ENCODE peak calls at places on chromosomes 1 and 21, in six cellular contexts. X, J, H, I, M and Y are unnamed samples.
A peak's percentile ranks its signal among the peaks of the same experiment; 100 is the strongest.

GRCh38 chr1:191993549-191993948 is 164.7 kb upstream of the RGS18 start:
- DNase-seq in J (no peak), M (no peak), X (no peak), H (peak; percentile 61), I (no peak), Y (peak; percentile 12)

GRCh38 chr1:36824390-36824861 is 209.9 kb downstream of the GRIK3 start:
- DNase-seq in X (no peak), I (no peak), H (no peak), J (no peak), M (no peak), Y (no peak)

GRCh38 chr1:28984311-28984684 is 69.9 kb downstream of the EPB41 start:
- DNase-seq in M (no peak), J (no peak), I (no peak), X (no peak), H (no peak), Y (no peak)

GRCh38 chr1:115189814-115190541 is 100.7 kb upstream of the TSPAN2 start:
- DNase-seq in J (no peak), I (no peak), M (no peak), H (peak; percentile 95), X (peak; percentile 50), Y (peak; percentile 56)

GRCh38 chr1:203135636-203136305 is 8.2 kb downstream of the ADORA1 start:
- DNase-seq in I (no peak), X (no peak), J (no peak), H (no peak), M (peak; percentile 71), Y (no peak)

GRCh38 chr1:36384542-36385409 is 948 bp downstream of the STK40 start:
- DNase-seq in I (peak; percentile 84), M (peak; percentile 95), J (no peak), H (no peak), X (no peak), Y (peak; percentile 57)

GRCh38 chr1:185533596-185533995 is 200.6 kb upstream of the HMCN1 start:
- DNase-seq in J (no peak), X (no peak), I (no peak), H (peak; percentile 11), M (peak; percentile 21), Y (no peak)

GRCh38 chr1:10796029-10796944 is at the start of gene CASZ1:
- DNase-seq in X (peak; percentile 89), I (peak; percentile 88), H (peak; percentile 86), M (peak; percentile 88), J (no peak), Y (peak; percentile 87)

GRCh38 chr1:26158271-26159112 is at the start of gene FAM110D:
- DNase-seq in J (no peak), I (no peak), X (no peak), M (no peak), H (no peak), Y (no peak)

GRCh38 chr1:201456499-201457309 is 12.3 kb downstream of the PHLDA3 start:
- DNase-seq in J (no peak), H (peak; percentile 98), M (peak; percentile 60), X (no peak), I (peak; percentile 61), Y (no peak)

GRCh38 chr1:5640845-5641244 is 351.4 kb downstream of the NPHP4 start:
- DNase-seq in H (no peak), M (no peak), J (no peak), I (no peak), X (no peak), Y (peak; percentile 16)

GRCh38 chr1:3717041-3717714 is 35.1 kb upstream of the CCDC27 start:
- DNase-seq in X (no peak), M (no peak), H (no peak), I (no peak), J (no peak), Y (no peak)

GRCh38 chr1:64183985-64184440 is 19.4 kb upstream of the UBE2U start:
- DNase-seq in I (no peak), H (peak; percentile 93), M (no peak), J (no peak), X (no peak), Y (no peak)

GRCh38 chr1:197675475-197676324 is 99.6 kb downstream of the DENND1B start:
- DNase-seq in M (peak; percentile 29), X (no peak), I (peak; percentile 11), H (peak; percentile 22), J (no peak), Y (no peak)

GRCh38 chr1:216830402-216830801 is 107.2 kb upstream of the ESRRG start:
- DNase-seq in M (no peak), I (no peak), H (no peak), X (no peak), J (no peak), Y (no peak)

GRCh38 chr1:16005597-16005996 is 1.6 kb downstream of the SRARP start:
- DNase-seq in I (no peak), M (no peak), X (no peak), H (no peak), J (no peak), Y (no peak)

GRCh38 chr21:31141389-31142021 is 103.2 kb upstream of the KRTAP19-8 start:
- DNase-seq in J (no peak), M (no peak), X (no peak), I (no peak), H (no peak), Y (no peak)
- TF ChIP-seq POLR2A in J (no peak), M (no peak), X (no peak), I (no peak), H (no peak), Y (no peak)

GRCh38 chr1:150259217-150259616 is 1.6 kb downstream of the CA14 start:
- DNase-seq in M (no peak), H (no peak), J (no peak), I (no peak), X (no peak), Y (no peak)

GRCh38 chr1:150263549-150263948 is 5.3 kb downstream of the APH1A start:
- DNase-seq in J (no peak), M (no peak), I (no peak), H (no peak), X (no peak), Y (no peak)

GRCh38 chr1:150262388-150263320 is 5.1 kb downstream of the CA14 start:
- DNase-seq in I (no peak), X (no peak), H (no peak), M (no peak), J (no peak), Y (no peak)

GRCh38 chr1:150259758-150260669 is 2.4 kb downstream of the CA14 start:
- DNase-seq in X (no peak), J (no peak), I (peak; percentile 66), H (no peak), M (peak; percentile 78), Y (no peak)

DNA sequence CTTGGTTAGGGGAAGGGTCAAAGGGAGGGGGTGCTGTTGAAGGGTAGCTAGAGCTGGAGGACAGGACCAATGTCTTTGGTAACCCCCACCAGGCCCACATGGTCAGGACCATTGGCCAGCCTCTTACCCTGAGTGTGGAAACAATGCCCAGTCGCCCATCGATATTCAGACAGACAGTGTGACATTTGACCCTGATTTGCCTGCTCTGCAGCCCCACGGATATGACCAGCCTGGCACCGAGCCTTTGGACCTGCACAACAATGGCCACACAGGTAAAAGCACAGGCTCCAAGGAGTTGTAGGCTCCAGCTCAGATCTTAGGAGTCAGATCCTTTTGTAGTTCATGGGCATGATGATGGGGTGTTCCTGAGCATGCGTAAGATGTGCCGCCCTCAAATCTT is 3.8 kb downstream of the CA14 start:
- DNase-seq in J (no peak), I (no peak), X (no peak), H (no peak), M (no peak), Y (no peak)
- TF ChIP-seq POLR2A in J (no peak), I (no peak), X (no peak), H (no peak), M (no peak), Y (no peak)

GRCh38 chr21:42219606-42220137 is 732 bp downstream of the ABCG1 start:
- DNase-seq in I (peak; percentile 38), H (peak; percentile 5), X (peak; percentile 40), M (no peak), J (no peak), Y (no peak)

GRCh38 chr21:42216726-42217572 is 2.0 kb upstream of the ABCG1 start:
- DNase-seq in I (no peak), H (no peak), X (no peak), J (no peak), M (no peak), Y (no peak)

GRCh38 chr21:42221581-42222345 is 2.8 kb downstream of the ABCG1 start:
- DNase-seq in M (peak; percentile 28), I (no peak), J (no peak), H (peak; percentile 87), X (no peak), Y (no peak)

GRCh38 chr21:42220138-42220701 is 1.3 kb downstream of the ABCG1 start:
- DNase-seq in H (peak; percentile 82), J (peak; percentile 34), I (peak; percentile 76), X (peak; percentile 75), M (peak; percentile 82), Y (no peak)

DNA sequence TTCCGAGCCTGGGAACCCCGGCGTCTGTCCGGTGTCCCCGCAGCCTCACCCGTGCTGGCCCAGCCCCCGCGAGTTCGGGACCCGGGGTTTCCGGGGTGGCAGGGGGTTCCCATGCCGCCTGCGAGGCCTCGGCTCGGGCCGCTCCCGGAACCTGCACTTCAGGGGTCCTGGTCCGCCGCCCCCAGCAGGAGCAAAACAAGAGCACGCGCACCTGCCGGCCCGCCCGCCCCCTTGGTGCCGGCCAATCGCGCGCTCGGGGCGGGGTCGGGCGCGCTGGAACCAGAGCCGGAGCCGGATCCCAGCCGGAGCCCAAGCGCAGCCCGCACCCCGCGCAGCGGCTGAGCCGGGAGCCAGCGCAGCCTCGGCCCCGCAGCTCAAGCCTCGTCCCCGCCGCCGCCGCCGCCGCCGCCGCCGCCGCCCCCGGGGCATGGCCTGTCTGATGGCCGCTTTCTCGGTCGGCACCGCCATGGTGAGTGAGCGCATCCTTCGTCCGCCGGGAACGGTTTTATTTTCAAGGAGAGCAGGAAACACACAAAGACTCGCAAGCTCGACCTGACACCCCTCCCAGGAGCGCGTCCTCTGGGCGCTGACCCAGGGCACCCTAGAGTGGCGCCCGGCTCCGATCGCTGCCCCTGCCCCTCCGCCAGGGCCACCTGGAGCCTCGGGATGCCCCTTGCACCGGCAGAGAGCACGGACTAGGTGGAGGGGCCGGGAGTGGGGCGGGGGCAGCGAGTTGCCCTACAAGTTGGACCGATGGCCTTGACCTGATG is at the start of gene ABCG1:
- DNase-seq in J (no peak), H (peak; percentile 13), X (no peak), I (peak; percentile 73), M (peak; percentile 40), Y (no peak)
- TF ChIP-seq POLR2A in J (peak; percentile 72), H (no peak), X (no peak), I (peak; percentile 31), M (no peak), Y (no peak)

GRCh38 chr1:236795035-236795756 is at the start of gene MTR:
- DNase-seq in I (peak; percentile 98), X (peak; percentile 92), H (peak; percentile 95), J (peak; percentile 87), M (peak; percentile 99), Y (peak; percentile 97)
- TF ChIP-seq POLR2A in I (peak; percentile 89), X (peak; percentile 81), H (peak; percentile 90), J (peak; percentile 89), M (peak; percentile 97), Y (peak; percentile 92)

DNA sequence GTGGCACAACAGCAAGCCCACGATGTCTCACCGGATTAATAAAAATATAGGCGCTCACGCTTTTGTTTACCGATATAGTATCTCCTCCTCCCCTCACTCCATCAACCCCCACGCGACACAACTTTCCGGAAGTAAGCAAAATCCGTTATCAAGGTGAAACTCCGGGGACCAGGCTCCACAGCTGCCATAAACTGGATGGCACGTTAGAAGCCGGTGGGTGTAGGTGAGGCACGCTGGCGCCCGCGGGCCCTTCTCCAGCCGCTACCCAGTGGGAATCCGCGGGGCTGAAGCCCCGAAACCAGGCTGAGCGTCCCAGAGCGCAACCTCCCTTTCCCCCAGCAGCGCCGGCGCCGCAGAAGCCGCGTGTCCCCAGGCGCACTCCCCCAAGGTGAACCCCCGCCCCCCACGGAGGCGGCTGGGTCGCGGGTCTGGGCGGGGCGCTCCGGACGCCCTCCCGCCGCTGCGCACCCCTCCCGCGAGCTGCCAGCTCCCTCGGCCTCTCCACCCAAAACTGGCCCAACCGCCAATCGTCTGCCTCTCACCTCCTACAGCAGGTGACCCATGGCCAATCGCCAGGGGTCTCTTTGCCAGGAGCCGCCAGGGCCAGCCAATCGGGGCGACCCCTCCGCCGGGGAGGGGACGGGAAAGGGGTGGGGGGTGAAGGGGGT is 112.4 kb downstream of the OSBPL9 start:
- DNase-seq in M (peak; percentile 98), H (peak; percentile 83), X (peak; percentile 96), J (peak; percentile 72), I (peak; percentile 95), Y (peak; percentile 83)
- TF ChIP-seq POLR2A in M (peak; percentile 74), H (peak; percentile 29), X (peak; percentile 62), J (no peak), I (peak; percentile 40), Y (peak; percentile 51)